ENCODE peak calls at places on chromosomes 1 and 21, in eight cellular contexts. W is ovary, G is sigmoid colon, B is stomach, R is adrenal gland, X is Peyer's patch, P is breast epithelium, Q is right lobe of liver. O is an unnamed sample.
A peak's percentile ranks its signal among the peaks of the same experiment; 100 is the strongest.

GRCh38 chr1:151310986-151311385 is 16.2 kb downstream of the PI4KB start:
- DNase-seq in Q (no peak), R (no peak), X (no peak), W (no peak), B (no peak), G (no peak), P (no peak), O (peak; percentile 88)

GRCh38 chr1:64955093-64956066 is 11.0 kb downstream of the JAK1 start:
- DNase-seq in Q (no peak), R (no peak), X (no peak), B (peak; percentile 40), G (no peak), P (no peak), W (no peak), O (no peak)

GRCh38 chr21:41926068-41926806 is 27.6 kb downstream of the C2CD2 start:
- DNase-seq in B (peak; percentile 44), G (peak; percentile 57), Q (no peak), R (no peak), W (no peak), P (no peak), X (no peak), O (peak; percentile 61)

GRCh38 chr1:24091971-24092482 is 19.9 kb downstream of the MYOM3 start:
- DNase-seq in X (peak; percentile 25), R (no peak), W (no peak), Q (no peak), P (no peak), B (no peak), G (no peak), O (no peak)

GRCh38 chr1:31764307-31765040 is at the start of gene ADGRB2:
- DNase-seq in Q (no peak), W (peak; percentile 60), G (no peak), R (no peak), B (no peak), P (no peak), X (no peak), O (no peak)

GRCh38 chr1:17352419-17352909 is 19.5 kb upstream of the PADI6 start:
- DNase-seq in Q (no peak), G (no peak), B (no peak), R (no peak), W (no peak), P (no peak), X (no peak), O (no peak)

GRCh38 chr21:37868896-37869295 is 47.4 kb downstream of the KCNJ6 start:
- DNase-seq in R (no peak), G (no peak), Q (no peak), X (no peak), P (no peak), W (no peak), B (no peak), O (no peak)

GRCh38 chr1:16237343-16237830 is 404 bp upstream of the CPLANE2 start:
- DNase-seq in P (no peak), Q (no peak), X (no peak), B (no peak), G (peak; percentile 42), W (no peak), R (peak; percentile 57), O (no peak)

GRCh38 chr1:240526321-240526720 is 85.6 kb downstream of the GREM2 start:
- DNase-seq in G (no peak), R (no peak), W (no peak), B (no peak), Q (no peak), X (no peak), P (no peak), O (no peak)

GRCh38 chr1:67674260-67675011 is 10.6 kb upstream of the GADD45A start:
- DNase-seq in W (peak; percentile 31), Q (no peak), G (peak; percentile 65), X (no peak), B (no peak), R (peak; percentile 53), P (peak; percentile 30), O (peak; percentile 7)

GRCh38 chr1:209168204-209168603 is 415.3 kb upstream of the CAMK1G start:
- DNase-seq in W (no peak), B (no peak), P (no peak), R (peak; percentile 83), G (no peak), Q (peak; percentile 22), X (no peak), O (no peak)

GRCh38 chr1:247500725-247501348 is 35.4 kb downstream of the OR2C3 start:
- DNase-seq in Q (no peak), X (no peak), R (no peak), P (no peak), W (no peak), G (no peak), B (no peak), O (no peak)

GRCh38 chr1:240987928-240988327 is 369.1 kb downstream of the RGS7 start:
- DNase-seq in B (no peak), R (no peak), G (no peak), Q (no peak), P (no peak), W (no peak), X (no peak), O (no peak)

GRCh38 chr21:45516071-45516670 is 26.1 kb downstream of the SLC19A1 start:
- DNase-seq in Q (peak; percentile 26), W (peak; percentile 31), X (peak; percentile 34), P (no peak), B (no peak), R (peak; percentile 13), G (peak; percentile 58), O (no peak)

GRCh38 chr1:18175530-18176377 is 68.2 kb downstream of the IGSF21 start:
- DNase-seq in X (no peak), B (peak; percentile 40), W (no peak), R (no peak), Q (no peak), G (peak; percentile 72), P (no peak), O (no peak)

GRCh38 chr1:116020668-116021272 is 44.5 kb downstream of the SLC22A15 start:
- DNase-seq in P (no peak), X (peak; percentile 48), Q (peak; percentile 45), R (peak; percentile 40), W (no peak), B (peak; percentile 57), G (no peak), O (peak; percentile 70)

GRCh38 chr1:10555635-10556429 is 81.1 kb downstream of the PEX14 start:
- DNase-seq in X (no peak), R (no peak), Q (peak; percentile 59), W (no peak), G (no peak), P (peak; percentile 48), B (no peak), O (no peak)

GRCh38 chr1:206575894-206576737 is 36.1 kb downstream of the EIF2D start:
- DNase-seq in X (no peak), G (no peak), W (no peak), Q (no peak), B (no peak), R (no peak), P (no peak), O (no peak)

GRCh38 chr21:44671911-44672310 is 5.2 kb upstream of the KRTAP12-2 start:
- DNase-seq in X (no peak), G (no peak), R (no peak), Q (no peak), P (no peak), B (no peak), W (no peak), O (no peak)

GRCh38 chr1:173099166-173099565 is 48.4 kb upstream of the TNFSF18 start:
- DNase-seq in X (no peak), B (no peak), P (no peak), Q (no peak), G (no peak), W (no peak), R (no peak), O (no peak)

GRCh38 chr1:10057305-10057704 is 24.5 kb downstream of the UBE4B start:
- DNase-seq in G (peak; percentile 68), Q (no peak), W (no peak), P (no peak), R (peak; percentile 68), B (no peak), X (no peak), O (no peak)

GRCh38 chr1:207806531-207807394 is 54.9 kb downstream of the CD46 start:
- DNase-seq in R (no peak), X (no peak), W (no peak), Q (no peak), P (no peak), G (no peak), B (no peak), O (no peak)

DNA sequence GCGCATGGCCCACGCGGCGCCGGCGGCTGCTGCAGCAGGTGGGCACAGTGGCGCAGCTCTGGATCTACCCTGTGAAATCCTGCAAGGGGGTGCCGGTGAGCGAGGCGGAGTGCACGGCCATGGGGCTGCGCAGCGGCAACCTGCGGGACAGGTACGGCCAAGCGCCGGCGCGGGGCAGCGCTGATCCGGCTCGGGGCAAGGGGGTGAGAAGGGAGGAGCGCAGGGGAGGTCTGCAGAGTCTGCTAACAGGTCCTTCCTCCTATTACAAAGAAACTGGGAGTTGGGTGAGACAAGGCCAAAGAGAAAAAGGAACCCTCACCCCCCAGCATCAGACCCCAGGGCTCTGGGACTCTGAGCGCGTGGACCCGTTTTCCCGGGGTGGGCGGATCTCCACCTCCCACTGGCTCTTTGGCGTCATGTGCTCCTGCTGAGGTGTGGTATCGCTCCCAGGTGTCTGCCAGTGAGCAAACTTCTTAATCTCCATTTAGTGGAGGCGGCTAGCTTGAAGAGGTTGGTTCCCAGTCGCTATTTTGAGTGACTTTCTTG is 429 bp downstream of the MTARC1 start:
- DNase-seq in G (peak; percentile 64), X (peak; percentile 76), R (no peak), Q (peak; percentile 70), B (peak; percentile 71), P (no peak), W (no peak), O (no peak)
- TF ChIP-seq POLR2A in G (no peak), X (no peak), R (no peak), Q (no peak), B (no peak), P (no peak), W (no peak), O (no peak)

GRCh38 chr1:202807926-202808757 is at the start of gene KDM5B:
- DNase-seq in X (peak; percentile 82), R (peak; percentile 63), B (peak; percentile 77), W (peak; percentile 86), Q (peak; percentile 71), G (peak; percentile 86), P (peak; percentile 39), O (peak; percentile 86)
- TF ChIP-seq POLR2A in X (peak; percentile 76), R (peak; percentile 72), B (no peak), W (peak; percentile 63), Q (peak; percentile 76), G (peak; percentile 76), P (no peak), O (peak; percentile 68)

GRCh38 chr1:8017495-8018310 is 8.4 kb downstream of the ERRFI1 start:
- DNase-seq in P (peak; percentile 60), B (no peak), Q (no peak), X (no peak), W (no peak), G (no peak), R (no peak), O (no peak)
- TF ChIP-seq POLR2A in P (no peak), B (no peak), Q (peak; percentile 23), X (no peak), W (no peak), G (no peak), R (no peak), O (no peak)

DNA sequence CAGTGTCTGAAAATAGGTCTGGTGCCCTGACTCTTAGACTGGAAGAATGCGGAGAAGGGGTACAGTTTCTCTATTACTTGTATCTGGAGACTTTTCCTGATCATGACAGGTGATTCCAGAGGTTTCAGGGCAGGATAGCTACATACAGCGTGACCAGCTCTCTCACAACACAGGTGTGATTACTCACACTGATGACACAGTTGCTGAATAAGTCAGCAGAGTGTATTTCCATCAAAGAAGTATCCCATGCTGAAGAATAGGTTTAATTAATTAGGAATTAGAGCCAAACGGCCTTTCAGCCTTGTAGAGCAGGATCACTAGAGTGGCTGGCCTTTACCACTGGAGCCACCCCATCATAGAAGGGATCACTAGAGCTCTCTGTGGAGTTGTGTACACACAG is 298.6 kb downstream of the LMX1A start:
- DNase-seq in G (no peak), Q (no peak), X (no peak), R (no peak), W (no peak), P (no peak), B (no peak), O (no peak)
- TF ChIP-seq POLR2A in G (no peak), Q (no peak), X (no peak), R (no peak), W (no peak), P (no peak), B (no peak), O (no peak)

O was measured in erythroblast.